ENCODE peak calls at places on chromosomes 7 and 10, in five cellular contexts. T, W, U, S and Z are unnamed samples.
A peak's percentile ranks its signal among the peaks of the same experiment; 100 is the strongest.

GRCh38 chr10:119652361-119652760 is 1.2 kb downstream of the BAG3 start:
- DNase-seq in T (no peak), W (no peak), U (no peak), S (peak; percentile 67), Z (no peak)

GRCh38 chr7:113636727-113637421 is 281.9 kb downstream of the PPP1R3A start:
- DNase-seq in T (no peak), W (no peak), U (no peak), S (peak; percentile 49), Z (no peak)

GRCh38 chr10:80356563-80356999 is at the start of the genes DYDC1 and DYDC2:
- DNase-seq in T (peak; percentile 41), W (peak; percentile 63), U (no peak), S (no peak), Z (peak; percentile 83)

GRCh38 chr7:138074540-138074939 is 1.7 kb upstream of the AKR1D1 start:
- DNase-seq in T (no peak), W (no peak), U (no peak), S (no peak), Z (no peak)

GRCh38 chr10:102782698-102783540 is 39.2 kb downstream of the WBP1L start:
- DNase-seq in T (no peak), W (no peak), U (peak; percentile 91), S (no peak), Z (no peak)

GRCh38 chr10:93420091-93420490 is 62.0 kb downstream of the MYOF start:
- DNase-seq in T (no peak), W (no peak), U (no peak), S (no peak), Z (peak; percentile 72)

GRCh38 chr10:123149568-123150228 is 1.8 kb downstream of the HMX2 start:
- DNase-seq in T (no peak), W (peak; percentile 61), U (no peak), S (no peak), Z (peak; percentile 74)

GRCh38 chr10:133359554-133359971 is 1.7 kb upstream of the FUOM start:
- DNase-seq in T (no peak), W (no peak), U (no peak), S (no peak), Z (no peak)

GRCh38 chr10:124719213-124719851 is 24.8 kb downstream of the FAM53B start:
- DNase-seq in T (peak; percentile 72), W (peak; percentile 60), U (no peak), S (peak; percentile 71), Z (no peak)

GRCh38 chr10:79052311-79053080 is 16.3 kb upstream of the ZMIZ1 start:
- DNase-seq in T (no peak), W (no peak), U (peak; percentile 57), S (no peak), Z (no peak)

GRCh38 chr10:31142026-31142425 is 110.4 kb upstream of the ZNF438 start:
- DNase-seq in T (no peak), W (no peak), U (no peak), S (peak; percentile 93), Z (no peak)

GRCh38 chr7:2358968-2359527 is 4.4 kb downstream of the EIF3B start:
- DNase-seq in T (no peak), W (no peak), U (no peak), S (no peak), Z (no peak)

GRCh38 chr10:129046074-129046681 is 420.9 kb upstream of the MGMT start:
- DNase-seq in T (no peak), W (no peak), U (no peak), S (no peak), Z (no peak)

GRCh38 chr10:43262043-43262901 is 4.6 kb downstream of the RASGEF1A start:
- DNase-seq in T (no peak), W (no peak), U (no peak), S (no peak), Z (peak; percentile 72)

GRCh38 chr10:130377986-130378545 is 241.9 kb downstream of the GLRX3 start:
- DNase-seq in T (no peak), W (no peak), U (peak; percentile 31), S (no peak), Z (no peak)

GRCh38 chr10:131979821-131980270 is 1.9 kb downstream of the BNIP3 start:
- DNase-seq in T (no peak), W (no peak), U (peak; percentile 71), S (no peak), Z (peak; percentile 62)

GRCh38 chr7:30934225-30934624 is 22.6 kb downstream of the AQP1 start:
- DNase-seq in T (no peak), W (no peak), U (no peak), S (no peak), Z (no peak)

GRCh38 chr7:143435266-143435665 is 8.0 kb upstream of the TAS2R60 start:
- DNase-seq in T (no peak), W (no peak), U (no peak), S (peak; percentile 8), Z (no peak)

GRCh38 chr7:13987395-13987794 is 2.1 kb downstream of the ETV1 start:
- DNase-seq in T (no peak), W (no peak), U (no peak), S (no peak), Z (no peak)

GRCh38 chr10:6050801-6051445 is 11.2 kb downstream of the IL2RA start:
- DNase-seq in T (peak; percentile 85), W (peak; percentile 90), U (peak; percentile 70), S (peak; percentile 80), Z (peak; percentile 44)

GRCh38 chr7:42605381-42605780 is 306.5 kb downstream of the C7orf25 start:
- DNase-seq in T (no peak), W (no peak), U (no peak), S (no peak), Z (no peak)

GRCh38 chr7:42167206-42167913 is 69.6 kb downstream of the GLI3 start:
- DNase-seq in T (no peak), W (no peak), U (no peak), S (no peak), Z (no peak)

GRCh38 chr7:102321351-102322201 is 34.7 kb downstream of the SPDYE6 start:
- DNase-seq in T (no peak), W (no peak), U (peak; percentile 54), S (no peak), Z (peak; percentile 68)

GRCh38 chr10:71522438-71523144 is 125.9 kb downstream of the CDH23 start:
- DNase-seq in T (no peak), W (no peak), U (no peak), S (no peak), Z (no peak)

GRCh38 chr7:147096629-147097028 is 980.0 kb downstream of the CNTNAP2 start:
- DNase-seq in T (no peak), W (no peak), U (no peak), S (no peak), Z (no peak)